ENCODE peak calls at places on chromosomes 6 and 20, in five cellular contexts. E, J, X, A and K are unnamed samples.

GRCh38 chr6:87277123-87277522 is 45.3 kb upstream of the SMIM8 start:
- DNase-seq in A (no peak), E (no peak), X (peak), J (no peak), K (no peak)

GRCh38 chr20:8082025-8082424 is 50.0 kb upstream of the PLCB1 start:
- DNase-seq in X (no peak), E (no peak), J (no peak), A (no peak), K (no peak)

GRCh38 chr20:56989516-56989915 is 276.9 kb downstream of the BMP7 start:
- DNase-seq in E (no peak), X (no peak), A (no peak), J (no peak), K (no peak)

GRCh38 chr20:15446373-15446772 is 1109.0 kb upstream of the FLRT3 start:
- DNase-seq in J (no peak), E (no peak), A (no peak), X (no peak), K (no peak)

GRCh38 chr20:34108616-34109174 is 3.3 kb downstream of the EIF2S2 start:
- DNase-seq in J (no peak), E (no peak), X (no peak), A (no peak), K (no peak)

GRCh38 chr6:357791-358341 is 33.7 kb upstream of the IRF4 start:
- DNase-seq in E (no peak), A (no peak), J (no peak), X (no peak), K (no peak)

GRCh38 chr6:66328181-66328580 is 621.2 kb upstream of the EYS start:
- DNase-seq in X (no peak), E (peak), A (no peak), J (no peak), K (no peak)

GRCh38 chr20:18805881-18806280 is 7.7 kb upstream of the SCP2D1 start:
- DNase-seq in X (peak), A (no peak), J (no peak), E (peak), K (no peak)

GRCh38 chr6:40999498-41000070 is 39.4 kb downstream of the UNC5CL start:
- DNase-seq in E (no peak), X (no peak), A (no peak), J (no peak), K (no peak)

GRCh38 chr20:34065260-34065659 is 46.8 kb downstream of the EIF2S2 start:
- DNase-seq in A (no peak), E (no peak), X (no peak), J (no peak), K (no peak)

GRCh38 chr6:39402239-39402751 is 79.8 kb upstream of the KCNK16 start:
- DNase-seq in J (no peak), E (no peak), A (no peak), X (no peak), K (peak)

GRCh38 chr20:5526516-5526915 is 209.8 kb upstream of the PROKR2 start:
- DNase-seq in X (no peak), E (no peak), A (no peak), J (no peak), K (no peak)

GRCh38 chr6:1611322-1611571 is 1.5 kb downstream of the FOXC1 start:
- DNase-seq in E (no peak), J (no peak), A (no peak), X (no peak), K (no peak)

GRCh38 chr6:137076277-137077068 is 31.7 kb upstream of the IL20RA start:
- DNase-seq in J (peak), A (peak), E (peak), X (peak), K (peak)

GRCh38 chr6:53361549-53362031 is 12.8 kb upstream of the ELOVL5 start:
- DNase-seq in E (no peak), J (peak), X (no peak), A (peak), K (no peak)

GRCh38 chr6:165676435-165677068 is 13.5 kb upstream of the PDE10A start:
- DNase-seq in A (no peak), E (no peak), J (no peak), X (no peak), K (no peak)

GRCh38 chr20:53993310-53993709 is 77.1 kb downstream of the BCAS1 start:
- DNase-seq in X (no peak), A (no peak), J (no peak), E (no peak), K (no peak)

GRCh38 chr6:16777794-16778193 is 16.5 kb upstream of the ATXN1 start:
- DNase-seq in J (no peak), X (no peak), A (no peak), E (no peak), K (no peak)

GRCh38 chr6:1596088-1596852 is 13.4 kb upstream of the FOXC1 start:
- DNase-seq in A (peak), X (peak), E (no peak), J (peak), K (peak)

GRCh38 chr6:159217595-159218275 is 48.5 kb downstream of the FNDC1 start:
- DNase-seq in A (no peak), E (no peak), X (peak), J (no peak), K (peak)

GRCh38 chr20:41375846-41376245 is 9.2 kb upstream of the EMILIN3 start:
- DNase-seq in X (no peak), E (no peak), A (no peak), J (no peak), K (no peak)

GRCh38 chr6:139520321-139520768 is 145.9 kb upstream of the CITED2 start:
- DNase-seq in X (no peak), E (no peak), J (no peak), A (no peak), K (no peak)

GRCh38 chr20:45322952-45323383 is 14.9 kb upstream of the MATN4 start:
- DNase-seq in X (no peak), A (no peak), E (no peak), J (no peak), K (no peak)

GRCh38 chr20:32446301-32447100 is 88.4 kb downstream of the ASXL1 start:
- DNase-seq in J (no peak), E (no peak), X (no peak), A (no peak), K (no peak)

GRCh38 chr6:54244430-54244829 is 63.8 kb upstream of the TINAG start:
- DNase-seq in A (no peak), E (no peak), J (no peak), X (no peak), K (no peak)

GRCh38 chr6:98946877-98947410 is 802 bp downstream of the FBXL4 start:
- DNase-seq in A (peak), X (peak), E (no peak), J (peak), K (no peak)

GRCh38 chr6:152637422-152638047 is 373 bp upstream of the SYNE1 start:
- DNase-seq in X (no peak), E (no peak), J (no peak), A (no peak), K (no peak)